ENCODE peak calls at places on chromosomes 16 and 17, in eight cellular contexts. One of them, this sample, is unnamed.

GRCh38 chr17:75764711-75765421 is at the start of gene GALK1:
- DNase-seq in left lung: peak
- DNase-seq in fibroblast of lung: peak
- DNase-seq in testis: peak
- DNase-seq in A549: peak
- DNase-seq in Panc1: no peak
- DNase-seq in uterus: peak
- DNase-seq in stomach: peak
- DNase-seq in this sample: peak

GRCh38 chr16:69727916-69728270 is 1.5 kb upstream of the NQO1 start:
- DNase-seq in left lung: peak
- DNase-seq in fibroblast of lung: no peak
- DNase-seq in testis: peak
- DNase-seq in A549: no peak
- DNase-seq in Panc1: no peak
- DNase-seq in uterus: no peak
- DNase-seq in stomach: peak
- DNase-seq in this sample: peak

GRCh38 chr17:62707425-62707739 is 79.9 kb downstream of the MRC2 start:
- DNase-seq in left lung: no peak
- DNase-seq in fibroblast of lung: no peak
- DNase-seq in testis: no peak
- DNase-seq in A549: no peak
- DNase-seq in Panc1: no peak
- DNase-seq in uterus: no peak
- DNase-seq in stomach: no peak
- DNase-seq in this sample: no peak

GRCh38 chr16:77833906-77834599 is 45.7 kb downstream of the VAT1L start:
- DNase-seq in left lung: no peak
- DNase-seq in fibroblast of lung: peak
- DNase-seq in testis: no peak
- DNase-seq in A549: no peak
- DNase-seq in Panc1: no peak
- DNase-seq in uterus: no peak
- DNase-seq in stomach: no peak
- DNase-seq in this sample: no peak

GRCh38 chr16:23505180-23505665 is 5.1 kb downstream of the GGA2 start:
- DNase-seq in left lung: no peak
- DNase-seq in fibroblast of lung: peak
- DNase-seq in testis: no peak
- DNase-seq in A549: no peak
- DNase-seq in Panc1: no peak
- DNase-seq in uterus: no peak
- DNase-seq in stomach: no peak
- DNase-seq in this sample: no peak

GRCh38 chr16:85195884-85196816 is 83.9 kb upstream of the CIBAR2 start:
- DNase-seq in left lung: peak
- DNase-seq in fibroblast of lung: no peak
- DNase-seq in testis: peak
- DNase-seq in A549: no peak
- DNase-seq in Panc1: no peak
- DNase-seq in uterus: peak
- DNase-seq in stomach: no peak
- DNase-seq in this sample: peak

GRCh38 chr16:75532142-75532765 is 3.7 kb downstream of the CHST5 start:
- DNase-seq in left lung: no peak
- DNase-seq in fibroblast of lung: no peak
- DNase-seq in testis: no peak
- DNase-seq in A549: no peak
- DNase-seq in Panc1: no peak
- DNase-seq in uterus: no peak
- DNase-seq in stomach: no peak
- DNase-seq in this sample: peak

GRCh38 chr17:78132086-78132676 is 1.6 kb downstream of the TMC8 start:
- DNase-seq in left lung: peak
- DNase-seq in fibroblast of lung: no peak
- DNase-seq in testis: no peak
- DNase-seq in A549: no peak
- DNase-seq in Panc1: no peak
- DNase-seq in uterus: no peak
- DNase-seq in stomach: peak
- DNase-seq in this sample: no peak

GRCh38 chr17:82242698-82242976 is 13.8 kb downstream of the SLC16A3 start:
- DNase-seq in left lung: peak
- DNase-seq in fibroblast of lung: no peak
- DNase-seq in testis: no peak
- DNase-seq in A549: no peak
- DNase-seq in Panc1: no peak
- DNase-seq in uterus: no peak
- DNase-seq in stomach: no peak
- DNase-seq in this sample: no peak

GRCh38 chr16:30185683-30186421 is 2.5 kb downstream of the CORO1A start:
- DNase-seq in left lung: peak
- DNase-seq in fibroblast of lung: no peak
- DNase-seq in testis: no peak
- DNase-seq in A549: no peak
- DNase-seq in Panc1: no peak
- DNase-seq in uterus: peak
- DNase-seq in stomach: peak
- DNase-seq in this sample: peak

GRCh38 chr17:48066656-48067055 is 18.5 kb downstream of the NFE2L1 start:
- DNase-seq in left lung: no peak
- DNase-seq in fibroblast of lung: no peak
- DNase-seq in testis: no peak
- DNase-seq in A549: no peak
- DNase-seq in Panc1: no peak
- DNase-seq in uterus: no peak
- DNase-seq in stomach: no peak
- DNase-seq in this sample: no peak
- TF ChIP-seq CTCF in left lung: no peak
- TF ChIP-seq CTCF in fibroblast of lung: peak
- TF ChIP-seq CTCF in testis: no peak
- TF ChIP-seq CTCF in A549: no peak
- TF ChIP-seq CTCF in Panc1: no peak
- TF ChIP-seq CTCF in uterus: no peak
- TF ChIP-seq CTCF in stomach: no peak
- TF ChIP-seq CTCF in this sample: no peak

DNA sequence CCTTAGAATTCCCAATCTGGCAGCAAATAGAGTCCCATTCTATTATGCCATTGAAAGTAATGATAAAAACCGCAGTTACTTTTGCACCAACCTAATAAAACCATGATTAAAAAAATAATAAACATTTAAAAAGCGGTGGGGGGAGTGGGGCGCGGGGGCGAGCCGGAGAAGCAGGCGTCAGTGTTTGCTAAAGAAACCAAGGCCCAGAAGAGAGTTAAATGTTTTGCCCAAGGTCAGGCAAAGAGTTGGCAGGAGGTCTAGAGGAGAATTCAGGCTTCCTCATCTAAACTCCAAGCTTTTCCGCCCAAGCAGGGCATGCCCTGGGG is 9.7 kb upstream of the PRSS22 start:
- DNase-seq in left lung: no peak
- DNase-seq in fibroblast of lung: no peak
- DNase-seq in testis: no peak
- DNase-seq in A549: no peak
- DNase-seq in Panc1: no peak
- DNase-seq in uterus: no peak
- DNase-seq in stomach: no peak
- DNase-seq in this sample: peak
- H3K4me3 ChIP-seq in left lung: peak
- H3K4me3 ChIP-seq in fibroblast of lung: peak
- H3K4me3 ChIP-seq in testis: peak
- H3K4me3 ChIP-seq in A549: peak
- H3K4me3 ChIP-seq in Panc1: peak
- H3K4me3 ChIP-seq in uterus: peak
- H3K4me3 ChIP-seq in stomach: peak
- H3K4me3 ChIP-seq in this sample: peak

DNA sequence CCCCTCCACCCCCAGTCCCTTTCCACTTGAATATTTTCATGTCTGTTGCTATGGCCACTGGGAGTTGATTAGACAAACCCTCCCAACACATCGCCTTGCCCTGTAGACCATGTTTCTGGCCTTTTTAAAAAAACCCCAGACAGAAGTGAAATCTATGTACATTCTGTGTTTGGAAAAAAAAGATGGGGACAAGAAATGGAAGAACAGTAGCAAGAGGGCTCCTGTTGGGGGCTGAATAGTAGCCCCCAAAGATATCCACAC is 287.2 kb downstream of the SOX9 start:
- DNase-seq in left lung: no peak
- DNase-seq in fibroblast of lung: no peak
- DNase-seq in testis: no peak
- DNase-seq in A549: no peak
- DNase-seq in Panc1: no peak
- DNase-seq in uterus: no peak
- DNase-seq in stomach: no peak
- DNase-seq in this sample: no peak
- H3K27ac ChIP-seq in left lung: no peak
- H3K27ac ChIP-seq in fibroblast of lung: peak
- H3K27ac ChIP-seq in testis: no peak
- H3K27ac ChIP-seq in A549: peak
- H3K27ac ChIP-seq in Panc1: peak
- H3K27ac ChIP-seq in uterus: no peak
- H3K27ac ChIP-seq in stomach: peak
- H3K27ac ChIP-seq in this sample: no peak

GRCh38 chr17:10447035-10447931 is 22.1 kb downstream of the MYH4 start:
- DNase-seq in left lung: no peak
- DNase-seq in fibroblast of lung: no peak
- DNase-seq in testis: no peak
- DNase-seq in A549: no peak
- DNase-seq in Panc1: no peak
- DNase-seq in uterus: no peak
- DNase-seq in stomach: no peak
- DNase-seq in this sample: no peak
- TF ChIP-seq CTCF in left lung: no peak
- TF ChIP-seq CTCF in fibroblast of lung: no peak
- TF ChIP-seq CTCF in testis: no peak
- TF ChIP-seq CTCF in A549: no peak
- TF ChIP-seq CTCF in Panc1: no peak
- TF ChIP-seq CTCF in uterus: no peak
- TF ChIP-seq CTCF in stomach: no peak
- TF ChIP-seq CTCF in this sample: no peak

GRCh38 chr17:67475161-67475887 is 98.2 kb downstream of the PITPNC1 start:
- DNase-seq in left lung: peak
- DNase-seq in fibroblast of lung: peak
- DNase-seq in testis: peak
- DNase-seq in A549: peak
- DNase-seq in Panc1: peak
- DNase-seq in uterus: peak
- DNase-seq in stomach: peak
- DNase-seq in this sample: peak
- H3K4me3 ChIP-seq in left lung: no peak
- H3K4me3 ChIP-seq in fibroblast of lung: no peak
- H3K4me3 ChIP-seq in testis: no peak
- H3K4me3 ChIP-seq in A549: no peak
- H3K4me3 ChIP-seq in Panc1: no peak
- H3K4me3 ChIP-seq in uterus: no peak
- H3K4me3 ChIP-seq in stomach: no peak
- H3K4me3 ChIP-seq in this sample: no peak

DNA sequence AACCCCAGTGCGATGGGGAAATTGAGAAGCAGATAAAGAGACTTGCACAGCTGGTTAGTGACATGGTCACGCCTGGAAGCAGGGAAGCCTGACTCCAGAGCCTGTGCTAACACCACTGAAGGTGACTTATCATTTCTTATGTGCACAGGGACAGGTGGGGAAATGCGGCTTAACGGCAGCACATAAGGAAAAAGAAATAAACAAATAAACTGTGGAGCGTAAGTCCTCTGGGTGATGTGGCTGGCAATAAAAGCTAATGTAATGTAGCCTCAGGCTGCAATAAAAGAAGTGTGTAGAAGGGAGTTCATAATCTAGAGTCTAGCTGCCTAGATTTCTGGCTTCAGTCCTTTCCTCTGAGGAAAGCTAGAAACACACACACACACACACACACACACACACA is 10.6 kb downstream of the CDH11 start:
- DNase-seq in left lung: no peak
- DNase-seq in fibroblast of lung: no peak
- DNase-seq in testis: no peak
- DNase-seq in A549: no peak
- DNase-seq in Panc1: no peak
- DNase-seq in uterus: no peak
- DNase-seq in stomach: no peak
- DNase-seq in this sample: no peak
- H3K27ac ChIP-seq in left lung: no peak
- H3K27ac ChIP-seq in fibroblast of lung: no peak
- H3K27ac ChIP-seq in testis: no peak
- H3K27ac ChIP-seq in A549: no peak
- H3K27ac ChIP-seq in Panc1: no peak
- H3K27ac ChIP-seq in uterus: no peak
- H3K27ac ChIP-seq in stomach: no peak
- H3K27ac ChIP-seq in this sample: no peak

DNA sequence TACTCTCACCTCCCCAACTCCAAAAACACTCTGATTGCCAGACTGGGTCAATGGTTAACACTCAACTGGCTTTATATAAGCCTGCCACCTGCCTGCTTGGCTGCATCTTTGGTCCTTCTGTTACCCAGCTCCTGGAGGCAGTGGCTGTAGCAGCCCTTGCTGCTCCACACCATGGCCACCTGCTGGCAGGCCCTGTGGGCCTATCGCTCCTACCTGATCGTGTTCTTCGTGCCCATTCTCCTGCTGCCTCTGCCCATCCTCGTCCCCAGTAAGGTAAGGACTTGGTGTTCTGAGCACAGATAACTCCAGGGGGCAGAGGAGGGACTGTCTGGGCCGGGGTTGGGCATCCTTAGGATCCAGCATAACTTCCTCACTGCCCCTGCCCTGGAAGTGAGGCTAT is at the start of gene SLC13A2:
- DNase-seq in left lung: no peak
- DNase-seq in fibroblast of lung: no peak
- DNase-seq in testis: no peak
- DNase-seq in A549: no peak
- DNase-seq in Panc1: no peak
- DNase-seq in uterus: no peak
- DNase-seq in stomach: peak
- DNase-seq in this sample: no peak
- TF ChIP-seq CTCF in left lung: no peak
- TF ChIP-seq CTCF in fibroblast of lung: no peak
- TF ChIP-seq CTCF in testis: no peak
- TF ChIP-seq CTCF in A549: no peak
- TF ChIP-seq CTCF in Panc1: no peak
- TF ChIP-seq CTCF in uterus: no peak
- TF ChIP-seq CTCF in stomach: no peak
- TF ChIP-seq CTCF in this sample: no peak

GRCh38 chr17:29158515-29159275 is 21.5 kb downstream of the MYO18A start:
- DNase-seq in left lung: peak
- DNase-seq in fibroblast of lung: peak
- DNase-seq in testis: no peak
- DNase-seq in A549: no peak
- DNase-seq in Panc1: no peak
- DNase-seq in uterus: no peak
- DNase-seq in stomach: no peak
- DNase-seq in this sample: no peak
- H3K4me3 ChIP-seq in left lung: no peak
- H3K4me3 ChIP-seq in fibroblast of lung: no peak
- H3K4me3 ChIP-seq in testis: no peak
- H3K4me3 ChIP-seq in A549: no peak
- H3K4me3 ChIP-seq in Panc1: peak
- H3K4me3 ChIP-seq in uterus: no peak
- H3K4me3 ChIP-seq in stomach: no peak
- H3K4me3 ChIP-seq in this sample: no peak